ENCODE peak calls at places on chromosomes 1 and 21, in five cellular contexts. T, I, L, Y and X are unnamed samples.

GRCh38 chr1:19068639-19069276 is 112.3 kb upstream of the IFFO2 start:
- DNase-seq in I (no peak), L (no peak), T (no peak), Y (no peak), X (no peak)

GRCh38 chr1:74964508-74964907 is 169.7 kb upstream of the LHX8 start:
- DNase-seq in Y (no peak), L (no peak), T (peak; percentile 8), I (no peak), X (no peak)

GRCh38 chr1:48917901-48918603 is 141.4 kb upstream of the BEND5 start:
- DNase-seq in I (no peak), T (no peak), L (no peak), Y (no peak), X (no peak)

GRCh38 chr1:164599272-164599671 is 40.3 kb downstream of the PBX1 start:
- DNase-seq in Y (no peak), L (no peak), T (no peak), I (no peak), X (no peak)

GRCh38 chr1:32242341-32242851 is 4.6 kb upstream of the FAM167B start:
- DNase-seq in L (no peak), I (no peak), Y (no peak), T (peak; percentile 32), X (no peak)

GRCh38 chr1:171140466-171140865 is 44.6 kb upstream of the FMO2 start:
- DNase-seq in T (no peak), Y (no peak), I (no peak), L (no peak), X (no peak)

GRCh38 chr1:162349635-162350330 is 26.9 kb downstream of the SPATA46 start:
- DNase-seq in L (no peak), Y (peak; percentile 89), I (no peak), T (peak; percentile 72), X (peak; percentile 43)

GRCh38 chr1:100360790-100361232 is 8.5 kb downstream of the CDC14A start:
- DNase-seq in T (peak; percentile 40), I (no peak), L (no peak), Y (no peak), X (no peak)

GRCh38 chr1:166193057-166193456 is 26.3 kb upstream of the FAM78B start:
- DNase-seq in L (no peak), Y (no peak), I (no peak), T (no peak), X (no peak)

GRCh38 chr1:14969006-14969405 is 184.5 kb upstream of the TMEM51 start:
- DNase-seq in L (no peak), T (peak; percentile 67), Y (no peak), I (no peak), X (no peak)

GRCh38 chr1:198641506-198641905 is 2.7 kb downstream of the PTPRC start:
- DNase-seq in T (peak; percentile 13), I (no peak), L (no peak), Y (peak; percentile 79), X (no peak)

GRCh38 chr1:241767737-241768136 is 80.3 kb upstream of the EXO1 start:
- DNase-seq in L (no peak), T (no peak), I (no peak), Y (no peak), X (no peak)

GRCh38 chr21:43735236-43736091 is 16.5 kb downstream of the PDXK start:
- DNase-seq in Y (no peak), L (no peak), T (no peak), I (no peak), X (no peak)

GRCh38 chr1:201912832-201913231 is 24.1 kb downstream of the SHISA4 start:
- DNase-seq in T (peak; percentile 35), I (no peak), L (no peak), Y (no peak), X (peak; percentile 25)

GRCh38 chr1:205729945-205730610 is 19.9 kb downstream of the NUCKS1 start:
- DNase-seq in I (no peak), T (no peak), L (no peak), Y (no peak), X (no peak)

GRCh38 chr1:107480548-107480947 is 339.7 kb downstream of the NTNG1 start:
- DNase-seq in T (peak; percentile 44), I (no peak), L (no peak), Y (no peak), X (no peak)

GRCh38 chr1:79105499-79105898 is 99.0 kb upstream of the ADGRL4 start:
- DNase-seq in T (peak; percentile 50), I (no peak), Y (peak; percentile 54), L (no peak), X (no peak)

GRCh38 chr1:104648269-104648691 is 898.6 kb downstream of the AMY1C start:
- DNase-seq in Y (peak; percentile 10), L (no peak), I (no peak), T (peak; percentile 12), X (peak; percentile 37)

GRCh38 chr1:116722016-116722838 is 32.0 kb upstream of the CD2 start:
- DNase-seq in L (no peak), Y (peak; percentile 75), T (peak; percentile 52), I (no peak), X (no peak)

GRCh38 chr1:21963477-21964217 is 13.2 kb upstream of the CELA3B start:
- DNase-seq in I (peak; percentile 82), Y (peak; percentile 71), L (peak; percentile 83), T (peak; percentile 68), X (peak; percentile 50)

GRCh38 chr1:167076136-167076710 is 14.0 kb downstream of the GPA33 start:
- DNase-seq in T (no peak), Y (no peak), L (no peak), I (no peak), X (no peak)

GRCh38 chr1:113219377-113219776 is 146.4 kb downstream of the LRIG2 start:
- DNase-seq in I (no peak), T (no peak), Y (no peak), L (no peak), X (no peak)

GRCh38 chr1:211577826-211578639 is 928 bp downstream of the SLC30A1 start:
- DNase-seq in I (peak; percentile 41), Y (peak; percentile 82), L (peak; percentile 87), T (peak; percentile 86), X (peak; percentile 83)

GRCh38 chr1:160415696-160416298 is 15.4 kb downstream of the VANGL2 start:
- DNase-seq in Y (no peak), I (no peak), L (no peak), T (no peak), X (no peak)

GRCh38 chr1:46801323-46802055 is 2.6 kb downstream of the CYP4B1 start:
- DNase-seq in I (no peak), L (no peak), Y (no peak), T (no peak), X (no peak)

GRCh38 chr1:53410100-53410541 is 49.1 kb upstream of the DMRTB1 start:
- DNase-seq in T (peak; percentile 63), I (no peak), Y (no peak), L (no peak), X (peak; percentile 8)

GRCh38 chr1:168338589-168339503 is 58.2 kb downstream of the TBX19 start:
- DNase-seq in T (no peak), I (no peak), L (no peak), Y (no peak), X (no peak)

GRCh38 chr1:93814059-93814794 is 64.8 kb downstream of the DNTTIP2 start:
- DNase-seq in T (peak; percentile 83), Y (peak; percentile 67), L (no peak), I (peak; percentile 20), X (peak; percentile 69)

GRCh38 chr1:153794671-153795324 is 19.6 kb downstream of the SLC27A3 start:
- DNase-seq in T (no peak), L (peak; percentile 64), Y (no peak), I (no peak), X (no peak)